ENCODE peak calls at places on chromosome 1, in five cellular contexts. One of them, this sample, is unnamed.

GRCh38 chr1:227450489-227450888 is 112.9 kb upstream of the ZNF678 start:
- DNase-seq in IMR-90: no peak
- DNase-seq in right lobe of liver: no peak
- DNase-seq in body of pancreas: no peak
- DNase-seq in ovary: no peak
- DNase-seq in this sample: no peak

GRCh38 chr1:64962447-64962846 is 3.9 kb downstream of the JAK1 start:
- DNase-seq in IMR-90: no peak
- DNase-seq in right lobe of liver: no peak
- DNase-seq in body of pancreas: no peak
- DNase-seq in ovary: no peak
- DNase-seq in this sample: no peak

GRCh38 chr1:115527746-115528145 is 114.0 kb upstream of the VANGL1 start:
- DNase-seq in IMR-90: no peak
- DNase-seq in right lobe of liver: no peak
- DNase-seq in body of pancreas: no peak
- DNase-seq in ovary: no peak
- DNase-seq in this sample: no peak

GRCh38 chr1:93681549-93682412 is at the start of gene BCAR3:
- DNase-seq in IMR-90: peak
- DNase-seq in right lobe of liver: peak
- DNase-seq in body of pancreas: peak
- DNase-seq in ovary: peak
- DNase-seq in this sample: peak

GRCh38 chr1:183210678-183211077 is 24.6 kb downstream of the LAMC2 start:
- DNase-seq in IMR-90: no peak
- DNase-seq in right lobe of liver: no peak
- DNase-seq in body of pancreas: no peak
- DNase-seq in ovary: no peak
- DNase-seq in this sample: no peak

GRCh38 chr1:1388078-1388472 is 11.1 kb downstream of the CCNL2 start:
- DNase-seq in IMR-90: no peak
- DNase-seq in right lobe of liver: no peak
- DNase-seq in body of pancreas: no peak
- DNase-seq in ovary: no peak
- DNase-seq in this sample: no peak

GRCh38 chr1:86394416-86394815 is 1.7 kb downstream of the ODF2L start:
- DNase-seq in IMR-90: peak
- DNase-seq in right lobe of liver: no peak
- DNase-seq in body of pancreas: no peak
- DNase-seq in ovary: no peak
- DNase-seq in this sample: no peak

GRCh38 chr1:108050911-108051624 is 86.1 kb upstream of the VAV3 start:
- DNase-seq in IMR-90: no peak
- DNase-seq in right lobe of liver: no peak
- DNase-seq in body of pancreas: no peak
- DNase-seq in ovary: no peak
- DNase-seq in this sample: no peak

GRCh38 chr1:192485692-192486436 is 89.7 kb upstream of the RGS1 start:
- DNase-seq in IMR-90: peak
- DNase-seq in right lobe of liver: no peak
- DNase-seq in body of pancreas: peak
- DNase-seq in ovary: peak
- DNase-seq in this sample: peak

GRCh38 chr1:57910782-57911181 is 486.9 kb upstream of the DAB1 start:
- DNase-seq in IMR-90: no peak
- DNase-seq in right lobe of liver: no peak
- DNase-seq in body of pancreas: no peak
- DNase-seq in ovary: no peak
- DNase-seq in this sample: no peak

GRCh38 chr1:223647249-223647648 is 18.3 kb downstream of the CAPN8 start:
- DNase-seq in IMR-90: no peak
- DNase-seq in right lobe of liver: no peak
- DNase-seq in body of pancreas: no peak
- DNase-seq in ovary: no peak
- DNase-seq in this sample: no peak

GRCh38 chr1:8871965-8872399 is 6.5 kb downstream of the ENO1 start:
- DNase-seq in IMR-90: peak
- DNase-seq in right lobe of liver: no peak
- DNase-seq in body of pancreas: no peak
- DNase-seq in ovary: no peak
- DNase-seq in this sample: no peak
- TF ChIP-seq POLR2A in IMR-90: no peak
- TF ChIP-seq POLR2A in right lobe of liver: no peak
- TF ChIP-seq POLR2A in body of pancreas: no peak
- TF ChIP-seq POLR2A in ovary: no peak
- TF ChIP-seq POLR2A in this sample: no peak

DNA sequence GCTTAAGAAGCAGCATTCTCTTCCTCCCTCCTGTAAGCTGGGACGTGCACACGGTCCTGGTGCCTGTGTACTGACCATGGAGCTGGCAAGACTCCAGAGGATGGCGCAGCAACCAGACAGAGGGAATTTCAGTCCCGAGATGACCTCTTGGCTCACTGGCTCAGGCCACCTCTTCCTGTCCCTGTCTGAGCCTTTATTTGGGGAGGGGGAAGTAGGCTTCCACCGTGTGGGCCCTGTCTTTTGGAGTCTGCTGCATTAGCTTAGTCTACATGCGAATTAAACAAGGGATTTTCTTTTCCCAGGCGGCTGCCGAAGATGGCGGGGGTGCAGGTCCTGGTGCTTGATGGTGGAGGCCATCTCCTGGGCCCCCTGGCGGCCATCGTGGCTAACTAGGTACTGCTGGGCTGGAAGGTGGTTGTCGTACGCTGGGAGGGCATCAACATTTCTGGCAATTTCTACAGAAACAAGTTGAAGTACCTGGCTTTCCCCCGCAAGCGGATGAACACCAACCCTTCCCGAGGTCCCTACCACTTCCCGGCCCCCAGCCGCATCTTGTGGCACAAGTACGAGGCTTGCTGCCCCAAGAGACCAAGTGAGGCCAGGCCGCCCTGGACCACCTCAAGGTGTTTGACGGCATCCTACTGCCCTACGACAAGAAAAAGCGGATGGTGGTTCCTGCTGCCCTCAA is 10.2 kb downstream of the IL24 start:
- DNase-seq in IMR-90: no peak
- DNase-seq in right lobe of liver: peak
- DNase-seq in body of pancreas: peak
- DNase-seq in ovary: no peak
- DNase-seq in this sample: no peak
- H3K27ac ChIP-seq in IMR-90: no peak
- H3K27ac ChIP-seq in right lobe of liver: no peak
- H3K27ac ChIP-seq in body of pancreas: no peak
- H3K27ac ChIP-seq in ovary: no peak
- H3K27ac ChIP-seq in this sample: no peak

GRCh38 chr1:173861731-173862145 is 6.1 kb downstream of the GAS5 start:
- DNase-seq in IMR-90: no peak
- DNase-seq in right lobe of liver: no peak
- DNase-seq in body of pancreas: no peak
- DNase-seq in ovary: no peak
- DNase-seq in this sample: no peak

GRCh38 chr1:173865468-173866164 is 2.2 kb downstream of the GAS5 start:
- DNase-seq in IMR-90: no peak
- DNase-seq in right lobe of liver: no peak
- DNase-seq in body of pancreas: no peak
- DNase-seq in ovary: no peak
- DNase-seq in this sample: no peak

GRCh38 chr1:173864179-173864867 is 3.5 kb downstream of the GAS5 start:
- DNase-seq in IMR-90: peak
- DNase-seq in right lobe of liver: no peak
- DNase-seq in body of pancreas: no peak
- DNase-seq in ovary: no peak
- DNase-seq in this sample: no peak

GRCh38 chr1:173862769-173863223 is 5.0 kb downstream of the GAS5 start:
- DNase-seq in IMR-90: no peak
- DNase-seq in right lobe of liver: no peak
- DNase-seq in body of pancreas: no peak
- DNase-seq in ovary: no peak
- DNase-seq in this sample: no peak

GRCh38 chr1:173863224-173864151 is 4.3 kb downstream of the GAS5 start:
- DNase-seq in IMR-90: no peak
- DNase-seq in right lobe of liver: no peak
- DNase-seq in body of pancreas: no peak
- DNase-seq in ovary: no peak
- DNase-seq in this sample: no peak
- TF ChIP-seq POLR2A in IMR-90: no peak
- TF ChIP-seq POLR2A in right lobe of liver: no peak
- TF ChIP-seq POLR2A in body of pancreas: no peak
- TF ChIP-seq POLR2A in ovary: no peak
- TF ChIP-seq POLR2A in this sample: no peak

DNA sequence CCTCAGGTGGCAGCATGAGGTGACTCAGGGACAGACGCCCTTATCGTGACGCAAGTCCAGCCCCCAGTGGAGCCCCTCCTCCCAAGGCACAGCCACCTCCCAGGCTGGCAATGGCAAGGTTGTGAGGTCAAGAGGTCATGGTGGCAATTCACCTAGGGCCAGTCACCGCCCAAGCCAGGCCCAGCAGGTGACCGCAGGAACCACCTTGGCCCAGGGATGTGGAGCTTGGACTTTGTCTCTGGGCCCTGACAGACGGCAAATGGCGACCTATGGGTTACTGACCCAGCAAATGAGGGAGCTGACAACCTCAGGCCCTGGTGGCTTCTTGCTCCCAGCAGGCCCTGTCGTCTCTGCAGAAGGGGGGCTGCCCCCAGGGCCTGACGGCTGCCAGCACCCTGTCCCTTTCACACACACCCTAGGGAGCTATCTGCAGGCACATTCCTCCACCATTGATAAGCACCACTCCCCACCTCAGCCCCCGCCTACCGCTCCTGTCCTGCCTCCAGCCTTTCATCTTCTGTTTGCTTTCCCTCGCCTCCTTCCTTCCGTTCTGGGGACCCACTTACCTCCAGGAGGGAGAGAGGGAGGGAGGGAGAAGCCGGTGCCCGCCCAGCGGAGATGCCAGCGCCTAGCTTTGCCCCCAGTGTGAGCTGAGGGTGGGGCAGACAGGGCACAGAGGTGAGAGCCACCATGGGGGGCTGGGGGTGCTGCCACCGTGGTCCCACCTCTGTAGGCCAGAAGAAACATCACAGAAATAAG is 12.1 kb downstream of the EPHA2 start:
- DNase-seq in IMR-90: no peak
- DNase-seq in right lobe of liver: peak
- DNase-seq in body of pancreas: peak
- DNase-seq in ovary: no peak
- DNase-seq in this sample: no peak
- H3K27ac ChIP-seq in IMR-90: peak
- H3K27ac ChIP-seq in right lobe of liver: peak
- H3K27ac ChIP-seq in body of pancreas: peak
- H3K27ac ChIP-seq in ovary: no peak
- H3K27ac ChIP-seq in this sample: peak

GRCh38 chr1:7298145-7298544 is 473.0 kb upstream of the VAMP3 start:
- DNase-seq in IMR-90: no peak
- DNase-seq in right lobe of liver: no peak
- DNase-seq in body of pancreas: no peak
- DNase-seq in ovary: no peak
- DNase-seq in this sample: no peak

GRCh38 chr1:7298749-7299151 is 472.3 kb upstream of the VAMP3 start:
- DNase-seq in IMR-90: peak
- DNase-seq in right lobe of liver: no peak
- DNase-seq in body of pancreas: no peak
- DNase-seq in ovary: no peak
- DNase-seq in this sample: no peak

GRCh38 chr1:7300893-7301292 is 470.2 kb upstream of the VAMP3 start:
- DNase-seq in IMR-90: peak
- DNase-seq in right lobe of liver: no peak
- DNase-seq in body of pancreas: no peak
- DNase-seq in ovary: no peak
- DNase-seq in this sample: no peak

GRCh38 chr1:7299994-7300393 is 471.1 kb upstream of the VAMP3 start:
- DNase-seq in IMR-90: peak
- DNase-seq in right lobe of liver: no peak
- DNase-seq in body of pancreas: no peak
- DNase-seq in ovary: no peak
- DNase-seq in this sample: no peak

GRCh38 chr1:7299329-7299799 is 471.7 kb upstream of the VAMP3 start:
- DNase-seq in IMR-90: peak
- DNase-seq in right lobe of liver: no peak
- DNase-seq in body of pancreas: peak
- DNase-seq in ovary: peak
- DNase-seq in this sample: peak
- TF ChIP-seq POLR2A in IMR-90: peak
- TF ChIP-seq POLR2A in right lobe of liver: no peak
- TF ChIP-seq POLR2A in body of pancreas: no peak
- TF ChIP-seq POLR2A in ovary: no peak
- TF ChIP-seq POLR2A in this sample: no peak

GRCh38 chr1:51265618-51266017 is 29.5 kb downstream of the RNF11 start:
- DNase-seq in IMR-90: no peak
- DNase-seq in right lobe of liver: no peak
- DNase-seq in body of pancreas: no peak
- DNase-seq in ovary: no peak
- DNase-seq in this sample: no peak

GRCh38 chr1:51268675-51269033 is 32.6 kb downstream of the RNF11 start:
- DNase-seq in IMR-90: no peak
- DNase-seq in right lobe of liver: no peak
- DNase-seq in body of pancreas: no peak
- DNase-seq in ovary: no peak
- DNase-seq in this sample: no peak

GRCh38 chr1:51266181-51266580 is 30.1 kb downstream of the RNF11 start:
- DNase-seq in IMR-90: no peak
- DNase-seq in right lobe of liver: no peak
- DNase-seq in body of pancreas: no peak
- DNase-seq in ovary: no peak
- DNase-seq in this sample: no peak

GRCh38 chr1:51264470-51264869 is 28.4 kb downstream of the RNF11 start:
- DNase-seq in IMR-90: peak
- DNase-seq in right lobe of liver: no peak
- DNase-seq in body of pancreas: no peak
- DNase-seq in ovary: no peak
- DNase-seq in this sample: peak

DNA sequence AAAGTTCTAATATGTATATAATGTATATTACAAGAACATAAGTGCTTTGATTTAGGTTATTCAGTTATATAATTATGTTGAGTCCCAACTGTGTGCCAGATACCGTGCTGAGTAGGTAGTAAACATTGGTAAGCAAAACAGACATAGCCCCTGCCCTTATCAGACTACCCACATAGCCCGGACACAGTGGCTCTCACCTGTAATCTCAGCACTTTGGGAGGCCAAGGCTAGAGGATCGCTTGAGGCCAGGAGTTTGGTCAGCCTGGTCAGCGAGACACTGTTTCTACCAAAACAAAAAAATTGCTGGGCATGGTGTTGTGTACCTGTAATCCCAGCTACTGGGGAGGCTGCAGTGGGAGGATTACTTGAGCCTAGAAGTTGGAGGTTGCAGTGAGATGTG is 30.7 kb downstream of the RNF11 start:
- DNase-seq in IMR-90: no peak
- DNase-seq in right lobe of liver: no peak
- DNase-seq in body of pancreas: no peak
- DNase-seq in ovary: no peak
- DNase-seq in this sample: no peak
- H3K27ac ChIP-seq in IMR-90: no peak
- H3K27ac ChIP-seq in right lobe of liver: no peak
- H3K27ac ChIP-seq in body of pancreas: no peak
- H3K27ac ChIP-seq in ovary: no peak
- H3K27ac ChIP-seq in this sample: no peak